ENCODE peak calls at places on chromosomes 6 and 20, in nine cellular contexts. H, E, X, N, A, C, T, B and V are unnamed samples.

GRCh38 chr6:150112233-150112632 is 30.6 kb upstream of the PPP1R14C start:
- DNase-seq in C (no peak), X (no peak), T (no peak), B (no peak), E (no peak), N (no peak), A (no peak), H (no peak), V (no peak)

GRCh38 chr20:63098195-63098810 is 91.5 kb upstream of the BHLHE23 start:
- DNase-seq in E (no peak), B (no peak), A (peak), X (no peak), C (no peak), H (peak), N (no peak), T (no peak), V (no peak)

GRCh38 chr6:22147983-22148797 is 148.6 kb downstream of the PRL start:
- DNase-seq in T (peak), A (no peak), B (no peak), N (peak), C (peak), E (no peak), H (peak), X (no peak), V (peak)

GRCh38 chr20:12699374-12700228 is 309.2 kb upstream of the SPTLC3 start:
- DNase-seq in T (no peak), A (no peak), N (no peak), X (no peak), E (no peak), H (no peak), C (no peak), B (no peak), V (no peak)

GRCh38 chr6:82040405-82041221 is 206.9 kb downstream of the IBTK start:
- DNase-seq in A (no peak), E (no peak), T (peak), H (peak), N (peak), X (no peak), B (peak), C (peak), V (peak)

GRCh38 chr20:48651271-48651670 is 176.5 kb downstream of the PREX1 start:
- DNase-seq in N (no peak), E (no peak), C (no peak), H (no peak), B (no peak), T (no peak), X (no peak), A (no peak), V (no peak)

GRCh38 chr6:71229466-71229865 is 59.1 kb upstream of the OGFRL1 start:
- DNase-seq in C (no peak), E (no peak), A (no peak), X (no peak), H (no peak), T (no peak), N (peak), B (no peak), V (no peak)

GRCh38 chr6:169445661-169446581 is 192.3 kb upstream of the THBS2 start:
- DNase-seq in H (no peak), E (no peak), B (no peak), N (no peak), C (no peak), A (no peak), T (no peak), X (no peak), V (no peak)

GRCh38 chr6:56767892-56768531 is 125.3 kb upstream of the DST start:
- DNase-seq in H (no peak), C (no peak), A (no peak), N (no peak), B (no peak), T (no peak), E (no peak), X (no peak), V (no peak)

GRCh38 chr6:149224399-149224798 is 93.1 kb upstream of the TAB2 start:
- DNase-seq in B (no peak), E (no peak), A (no peak), X (no peak), H (no peak), T (no peak), C (no peak), N (no peak), V (no peak)

GRCh38 chr20:21693322-21693721 is 12.1 kb upstream of the PAX1 start:
- DNase-seq in A (no peak), X (no peak), N (no peak), C (no peak), H (peak), E (no peak), T (peak), B (no peak), V (no peak)